ENCODE peak calls at places on chromosomes 7 and 10, in six cellular contexts. One of them, this sample, is unnamed. For H3K27me3, the result is how much of the 10 kb centered on the place peaks cover.

GRCh38 chr10:69883680-69884375 is 82.1 kb downstream of the COL13A1 start:
- DNase-seq in mammary epithelial cell: no peak
- DNase-seq in pancreas: no peak
- DNase-seq in thoracic aorta: no peak
- DNase-seq in tibial artery: no peak
- DNase-seq in upper lobe of left lung: no peak
- DNase-seq in this sample: no peak

GRCh38 chr7:6453737-6454136 is 6.0 kb upstream of the DAGLB start:
- DNase-seq in thoracic aorta: no peak
- DNase-seq in mammary epithelial cell: peak
- DNase-seq in upper lobe of left lung: no peak
- DNase-seq in tibial artery: no peak
- DNase-seq in pancreas: no peak
- DNase-seq in this sample: no peak

GRCh38 chr7:76037310-76037709 is 10.5 kb downstream of the STYXL1 start:
- DNase-seq in pancreas: peak
- DNase-seq in thoracic aorta: no peak
- DNase-seq in mammary epithelial cell: peak
- DNase-seq in upper lobe of left lung: no peak
- DNase-seq in tibial artery: no peak
- DNase-seq in this sample: peak

GRCh38 chr10:66778351-66778750 is 147.5 kb upstream of the LRRTM3 start:
- DNase-seq in mammary epithelial cell: no peak
- DNase-seq in upper lobe of left lung: no peak
- DNase-seq in thoracic aorta: no peak
- DNase-seq in tibial artery: no peak
- DNase-seq in pancreas: no peak
- DNase-seq in this sample: no peak

GRCh38 chr7:130721486-130722277 is 12.3 kb downstream of the KLF14 start:
- DNase-seq in tibial artery: peak
- DNase-seq in pancreas: peak
- DNase-seq in upper lobe of left lung: peak
- DNase-seq in mammary epithelial cell: peak
- DNase-seq in thoracic aorta: no peak
- DNase-seq in this sample: peak

GRCh38 chr10:5694573-5694972 is 9.9 kb downstream of the TASOR2 start:
- DNase-seq in thoracic aorta: no peak
- DNase-seq in tibial artery: no peak
- DNase-seq in pancreas: no peak
- DNase-seq in mammary epithelial cell: no peak
- DNase-seq in upper lobe of left lung: no peak
- DNase-seq in this sample: no peak

GRCh38 chr10:94315975-94316464 is 46.7 kb downstream of the NOC3L start:
- DNase-seq in upper lobe of left lung: no peak
- DNase-seq in mammary epithelial cell: no peak
- DNase-seq in pancreas: no peak
- DNase-seq in tibial artery: no peak
- DNase-seq in thoracic aorta: no peak
- DNase-seq in this sample: no peak

GRCh38 chr7:116834815-116835533 is 27.4 kb upstream of the CAPZA2 start:
- DNase-seq in tibial artery: no peak
- DNase-seq in thoracic aorta: no peak
- DNase-seq in mammary epithelial cell: peak
- DNase-seq in upper lobe of left lung: no peak
- DNase-seq in pancreas: no peak
- DNase-seq in this sample: no peak

GRCh38 chr10:63976538-63976937 is 455.3 kb downstream of the REEP3 start:
- DNase-seq in mammary epithelial cell: peak
- DNase-seq in thoracic aorta: no peak
- DNase-seq in tibial artery: no peak
- DNase-seq in upper lobe of left lung: peak
- DNase-seq in pancreas: no peak
- DNase-seq in this sample: no peak

GRCh38 chr10:102549549-102549948 is 45.8 kb downstream of the SUFU start:
- DNase-seq in mammary epithelial cell: no peak
- DNase-seq in thoracic aorta: no peak
- DNase-seq in pancreas: no peak
- DNase-seq in upper lobe of left lung: no peak
- DNase-seq in tibial artery: peak
- DNase-seq in this sample: no peak

GRCh38 chr7:101693498-101694091 is 64.5 kb upstream of the MYL10 start:
- DNase-seq in thoracic aorta: no peak
- DNase-seq in mammary epithelial cell: no peak
- DNase-seq in upper lobe of left lung: no peak
- DNase-seq in tibial artery: no peak
- DNase-seq in pancreas: no peak
- DNase-seq in this sample: no peak

GRCh38 chr10:126128581-126128980 is 232.2 kb downstream of the FANK1 start:
- DNase-seq in tibial artery: no peak
- DNase-seq in pancreas: no peak
- DNase-seq in thoracic aorta: no peak
- DNase-seq in upper lobe of left lung: no peak
- DNase-seq in mammary epithelial cell: no peak
- DNase-seq in this sample: no peak

GRCh38 chr10:25294032-25294926 is 119.5 kb downstream of the GPR158 start:
- DNase-seq in mammary epithelial cell: peak
- DNase-seq in upper lobe of left lung: no peak
- DNase-seq in pancreas: no peak
- DNase-seq in tibial artery: no peak
- DNase-seq in thoracic aorta: no peak
- DNase-seq in this sample: no peak

GRCh38 chr10:72291019-72291532 is 17.4 kb downstream of the DDIT4 start:
- DNase-seq in tibial artery: no peak
- DNase-seq in pancreas: no peak
- DNase-seq in thoracic aorta: no peak
- DNase-seq in upper lobe of left lung: no peak
- DNase-seq in mammary epithelial cell: peak
- DNase-seq in this sample: no peak

GRCh38 chr7:6558837-6559236 is 7.6 kb upstream of the GRID2IP start:
- DNase-seq in mammary epithelial cell: peak
- DNase-seq in tibial artery: no peak
- DNase-seq in upper lobe of left lung: no peak
- DNase-seq in pancreas: no peak
- DNase-seq in thoracic aorta: no peak
- DNase-seq in this sample: no peak

GRCh38 chr10:29130190-29130673 is 158.6 kb upstream of the LYZL1 start:
- DNase-seq in pancreas: no peak
- DNase-seq in mammary epithelial cell: peak
- DNase-seq in upper lobe of left lung: no peak
- DNase-seq in tibial artery: no peak
- DNase-seq in thoracic aorta: no peak
- DNase-seq in this sample: no peak

DNA sequence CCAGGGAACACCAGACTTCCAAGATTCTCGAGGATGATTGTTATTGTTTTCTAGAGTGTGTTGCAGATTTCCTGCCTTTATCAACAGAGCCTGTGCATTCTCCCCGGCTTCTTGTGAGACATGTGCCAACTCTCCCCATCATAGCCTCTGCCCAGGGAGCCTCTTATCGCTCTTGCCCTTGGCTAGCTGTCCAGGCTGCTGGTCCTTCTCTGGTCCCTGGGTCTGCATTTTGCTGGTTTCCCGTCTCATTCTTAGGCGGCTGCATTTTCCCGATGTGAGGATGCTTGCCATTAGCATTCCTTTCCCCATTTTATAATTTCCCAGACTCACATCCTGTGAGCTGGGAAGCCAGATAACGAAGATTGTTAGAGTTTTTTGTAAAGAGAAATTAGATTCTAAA is 15.2 kb downstream of the SLC13A4 start:
- DNase-seq in pancreas: no peak
- DNase-seq in mammary epithelial cell: no peak
- DNase-seq in upper lobe of left lung: no peak
- DNase-seq in thoracic aorta: no peak
- DNase-seq in tibial artery: no peak
- DNase-seq in this sample: no peak
- H3K27me3 ChIP-seq in pancreas: under half
- H3K27me3 ChIP-seq in mammary epithelial cell: under half
- H3K27me3 ChIP-seq in upper lobe of left lung: under half
- H3K27me3 ChIP-seq in thoracic aorta: under half
- H3K27me3 ChIP-seq in tibial artery: under half
- H3K27me3 ChIP-seq in this sample: under half

GRCh38 chr10:91632671-91633550 is at the start of gene PPP1R3C:
- DNase-seq in tibial artery: peak
- DNase-seq in pancreas: peak
- DNase-seq in upper lobe of left lung: peak
- DNase-seq in mammary epithelial cell: peak
- DNase-seq in thoracic aorta: peak
- DNase-seq in this sample: peak

GRCh38 chr10:91634246-91634645 is 1.4 kb upstream of the PPP1R3C start:
- DNase-seq in thoracic aorta: no peak
- DNase-seq in mammary epithelial cell: no peak
- DNase-seq in tibial artery: no peak
- DNase-seq in upper lobe of left lung: no peak
- DNase-seq in pancreas: no peak
- DNase-seq in this sample: no peak

GRCh38 chr10:91627344-91628102 is 5.3 kb downstream of the PPP1R3C start:
- DNase-seq in mammary epithelial cell: no peak
- DNase-seq in tibial artery: no peak
- DNase-seq in upper lobe of left lung: no peak
- DNase-seq in pancreas: no peak
- DNase-seq in thoracic aorta: no peak
- DNase-seq in this sample: no peak

GRCh38 chr10:91629715-91630549 is 2.9 kb downstream of the PPP1R3C start:
- DNase-seq in upper lobe of left lung: no peak
- DNase-seq in pancreas: no peak
- DNase-seq in thoracic aorta: no peak
- DNase-seq in tibial artery: no peak
- DNase-seq in mammary epithelial cell: no peak
- DNase-seq in this sample: no peak

DNA sequence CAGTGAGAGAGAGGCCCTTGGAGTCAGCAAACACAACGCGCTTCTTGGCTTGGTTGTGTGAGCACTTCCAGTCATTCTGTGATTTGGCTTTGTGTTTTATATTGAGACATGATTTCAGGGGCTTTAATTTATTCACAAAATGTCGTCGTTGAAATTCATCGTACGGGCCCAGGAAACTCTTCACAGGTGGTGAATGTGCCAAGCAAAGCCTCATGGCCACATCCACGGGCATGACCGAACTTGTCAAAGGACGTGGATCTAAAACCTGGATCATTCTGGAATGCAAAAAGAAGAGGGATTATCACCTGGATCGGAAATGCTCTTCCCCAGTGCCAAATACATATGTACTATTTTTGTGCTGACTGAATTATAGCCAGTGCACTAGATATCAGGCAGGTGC is 2.3 kb downstream of the PPP1R3C start:
- DNase-seq in pancreas: no peak
- DNase-seq in mammary epithelial cell: no peak
- DNase-seq in tibial artery: no peak
- DNase-seq in upper lobe of left lung: no peak
- DNase-seq in thoracic aorta: no peak
- DNase-seq in this sample: no peak
- H3K27me3 ChIP-seq in pancreas: under half
- H3K27me3 ChIP-seq in mammary epithelial cell: under half
- H3K27me3 ChIP-seq in tibial artery: under half
- H3K27me3 ChIP-seq in upper lobe of left lung: under half
- H3K27me3 ChIP-seq in thoracic aorta: under half
- H3K27me3 ChIP-seq in this sample: under half

GRCh38 chr10:117158297-117158696 is 20.2 kb upstream of the VAX1 start:
- DNase-seq in thoracic aorta: no peak
- DNase-seq in tibial artery: no peak
- DNase-seq in mammary epithelial cell: no peak
- DNase-seq in pancreas: no peak
- DNase-seq in upper lobe of left lung: no peak
- DNase-seq in this sample: no peak
- H3K27me3 ChIP-seq in thoracic aorta: under half
- H3K27me3 ChIP-seq in tibial artery: under half
- H3K27me3 ChIP-seq in mammary epithelial cell: under half
- H3K27me3 ChIP-seq in pancreas: half or more
- H3K27me3 ChIP-seq in upper lobe of left lung: under half
- H3K27me3 ChIP-seq in this sample: under half

GRCh38 chr7:127704211-127704610 is 52.2 kb downstream of the SND1 start:
- DNase-seq in mammary epithelial cell: no peak
- DNase-seq in tibial artery: no peak
- DNase-seq in pancreas: no peak
- DNase-seq in thoracic aorta: no peak
- DNase-seq in upper lobe of left lung: no peak
- DNase-seq in this sample: no peak

GRCh38 chr7:127702938-127703337 is 50.9 kb downstream of the SND1 start:
- DNase-seq in mammary epithelial cell: no peak
- DNase-seq in pancreas: no peak
- DNase-seq in tibial artery: no peak
- DNase-seq in upper lobe of left lung: no peak
- DNase-seq in thoracic aorta: no peak
- DNase-seq in this sample: no peak

GRCh38 chr7:127702253-127702652 is 50.3 kb downstream of the SND1 start:
- DNase-seq in pancreas: no peak
- DNase-seq in thoracic aorta: no peak
- DNase-seq in mammary epithelial cell: no peak
- DNase-seq in upper lobe of left lung: no peak
- DNase-seq in tibial artery: no peak
- DNase-seq in this sample: no peak

GRCh38 chr7:127705461-127705959 is 53.5 kb downstream of the SND1 start:
- DNase-seq in mammary epithelial cell: peak
- DNase-seq in upper lobe of left lung: no peak
- DNase-seq in tibial artery: no peak
- DNase-seq in thoracic aorta: no peak
- DNase-seq in pancreas: no peak
- DNase-seq in this sample: no peak

DNA sequence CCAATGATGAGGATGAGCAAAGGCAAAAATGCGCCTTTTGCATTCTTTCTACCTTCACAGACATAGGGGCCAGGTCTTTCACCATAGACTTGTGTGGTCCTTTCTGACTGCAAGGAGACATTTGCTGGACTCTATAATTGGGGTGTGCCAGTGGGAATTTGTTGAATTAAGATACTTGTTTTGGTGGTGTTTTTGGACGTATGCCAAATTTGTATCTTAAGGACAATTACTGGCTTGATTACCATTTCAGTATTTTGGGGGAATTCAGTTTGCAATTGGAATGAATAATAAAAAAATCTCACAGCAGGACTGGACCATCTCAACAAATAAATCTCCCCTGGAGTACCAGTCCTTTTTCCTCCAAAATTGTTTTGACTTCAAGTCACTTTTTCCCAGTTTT is 47.9 kb downstream of the SND1 start:
- DNase-seq in pancreas: no peak
- DNase-seq in tibial artery: no peak
- DNase-seq in mammary epithelial cell: no peak
- DNase-seq in thoracic aorta: no peak
- DNase-seq in upper lobe of left lung: no peak
- DNase-seq in this sample: no peak
- H3K27me3 ChIP-seq in pancreas: under half
- H3K27me3 ChIP-seq in tibial artery: under half
- H3K27me3 ChIP-seq in mammary epithelial cell: under half
- H3K27me3 ChIP-seq in thoracic aorta: under half
- H3K27me3 ChIP-seq in upper lobe of left lung: under half
- H3K27me3 ChIP-seq in this sample: under half

GRCh38 chr10:130719447-130719752 is 583.2 kb downstream of the GLRX3 start:
- DNase-seq in tibial artery: no peak
- DNase-seq in thoracic aorta: no peak
- DNase-seq in mammary epithelial cell: no peak
- DNase-seq in upper lobe of left lung: no peak
- DNase-seq in pancreas: no peak
- DNase-seq in this sample: no peak
- H3K27me3 ChIP-seq in tibial artery: under half
- H3K27me3 ChIP-seq in thoracic aorta: under half
- H3K27me3 ChIP-seq in mammary epithelial cell: under half
- H3K27me3 ChIP-seq in upper lobe of left lung: under half
- H3K27me3 ChIP-seq in pancreas: under half
- H3K27me3 ChIP-seq in this sample: under half

This sample was measured in AG04450.